ENCODE peak calls at places on chromosomes 12 and 14, in six cellular contexts. F is PC-3; Y is stomach; C is WERI-Rb-1; A is CD4-positive, alpha-beta T cell; J is RWPE1. L is an unnamed sample.

GRCh38 chr12:5171701-5172100 is 128.0 kb downstream of the KCNA5 start:
- DNase-seq in Y (no peak), F (peak), C (peak), J (no peak), A (no peak), L (peak)

GRCh38 chr12:76158518-76159321 is 74.2 kb upstream of the NAP1L1 start:
- DNase-seq in Y (peak), C (no peak), A (peak), F (peak), J (no peak), L (peak)

GRCh38 chr12:132144115-132145071 is at the start of the genes DDX51 and NOC4L:
- DNase-seq in Y (peak), F (peak), C (peak), A (peak), J (peak), L (peak)

GRCh38 chr12:113082486-113083148 is 26.1 kb downstream of the DTX1 start:
- DNase-seq in A (no peak), Y (no peak), J (no peak), F (no peak), C (no peak), L (no peak)

GRCh38 chr14:63853831-63854293 is 1.1 kb downstream of the SYNE2 start:
- DNase-seq in A (peak), Y (peak), C (peak), F (peak), J (peak), L (peak)

GRCh38 chr14:68864301-68864810 is 71.5 kb upstream of the ZFP36L1 start:
- DNase-seq in C (no peak), Y (no peak), F (no peak), A (no peak), J (no peak), L (no peak)

GRCh38 chr14:52267501-52268190 is at the start of gene PTGDR:
- DNase-seq in A (peak), Y (peak), C (no peak), J (no peak), F (no peak), L (peak)

GRCh38 chr12:99767809-99768208 is 120.3 kb downstream of the GARIN6 start:
- DNase-seq in F (peak), Y (no peak), J (peak), C (no peak), A (no peak), L (peak)

GRCh38 chr14:89085154-89086059 is 261.0 kb downstream of the TTC8 start:
- DNase-seq in J (no peak), F (no peak), C (no peak), Y (no peak), A (no peak), L (no peak)

GRCh38 chr12:27843714-27844245 is 63.7 kb upstream of the MANSC4 start:
- DNase-seq in A (no peak), J (no peak), F (no peak), Y (no peak), C (peak), L (no peak)

GRCh38 chr12:84585996-84586395 is 326.6 kb downstream of the SLC6A15 start:
- DNase-seq in C (no peak), Y (no peak), J (no peak), F (peak), A (no peak), L (no peak)

GRCh38 chr12:25994252-25994651 is 35.8 kb downstream of the RASSF8 start:
- DNase-seq in J (no peak), Y (no peak), A (no peak), C (no peak), F (peak), L (no peak)

GRCh38 chr12:64160021-64160717 is 61.9 kb downstream of the KICS2 start:
- DNase-seq in F (peak), Y (no peak), J (peak), A (no peak), C (no peak), L (no peak)

GRCh38 chr12:55073043-55074022 is 52.9 kb upstream of the OR9K2 start:
- DNase-seq in F (peak), Y (peak), J (peak), C (peak), A (peak), L (peak)

GRCh38 chr12:81726634-81727033 is 32.5 kb downstream of the PPFIA2 start:
- DNase-seq in Y (no peak), A (no peak), C (no peak), J (no peak), F (no peak), L (no peak)

GRCh38 chr12:114750905-114751304 is 66.9 kb upstream of the TBX3 start:
- DNase-seq in J (no peak), C (no peak), F (no peak), A (no peak), Y (no peak), L (no peak)

GRCh38 chr12:107660230-107660629 is 25.4 kb upstream of the PWP1 start:
- DNase-seq in Y (no peak), C (no peak), J (peak), A (no peak), F (peak), L (no peak)

GRCh38 chr14:60757617-60758016 is 23.1 kb downstream of the MNAT1 start:
- DNase-seq in Y (no peak), A (no peak), C (no peak), F (peak), J (peak), L (no peak)

GRCh38 chr14:96394047-96394815 is 2.3 kb downstream of the AK7 start:
- DNase-seq in Y (no peak), A (no peak), J (no peak), F (no peak), C (no peak), L (no peak)

GRCh38 chr14:50964683-50965390 is 20.6 kb upstream of the PYGL start:
- DNase-seq in A (no peak), Y (peak), F (peak), J (peak), C (no peak), L (no peak)
- H3K27ac ChIP-seq in A (no peak), Y (peak), F (peak), J (no peak), C (no peak), L (no peak)

GRCh38 chr12:121797937-121798801 is 4.7 kb upstream of the RHOF start:
- DNase-seq in Y (peak), C (peak), F (peak), A (no peak), J (no peak), L (peak)
- H3K27ac ChIP-seq in Y (peak), C (peak), F (peak), A (peak), J (peak), L (peak)

DNA sequence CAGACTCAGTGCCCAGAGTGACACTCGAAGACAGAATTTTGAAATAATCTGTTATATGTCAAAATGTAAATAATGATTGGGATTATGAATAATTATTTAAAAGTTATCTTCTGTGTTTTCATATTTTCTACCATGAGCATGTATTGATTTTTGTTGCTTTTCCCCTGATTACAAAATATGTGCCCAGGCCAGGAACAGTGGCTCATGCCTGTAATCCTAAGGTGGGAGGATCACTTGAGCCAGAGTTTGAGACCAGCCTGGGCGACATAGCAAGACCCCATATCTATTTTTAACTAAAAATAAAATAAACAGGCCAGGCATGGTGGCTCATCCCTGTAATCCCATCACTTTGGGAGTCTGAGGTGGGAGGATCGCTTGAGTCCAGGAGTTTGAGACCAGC is 13.5 kb downstream of the PSMA6 start:
- DNase-seq in A (no peak), J (no peak), C (no peak), F (no peak), Y (no peak), L (no peak)
- H3K27ac ChIP-seq in A (no peak), J (peak), C (no peak), F (no peak), Y (no peak), L (no peak)

GRCh38 chr14:87133073-87133815 is 859.7 kb downstream of the GALC start:
- DNase-seq in J (peak), Y (no peak), C (no peak), A (no peak), F (peak), L (no peak)
- H3K27ac ChIP-seq in J (peak), Y (no peak), C (no peak), A (no peak), F (no peak), L (no peak)

GRCh38 chr14:59484611-59485174 is 376 bp downstream of the JKAMP start:
- DNase-seq in C (no peak), A (no peak), J (no peak), F (peak), Y (no peak), L (no peak)
- H3K27ac ChIP-seq in C (peak), A (peak), J (peak), F (peak), Y (peak), L (peak)

GRCh38 chr12:118560733-118561132 is 184.4 kb downstream of the SUDS3 start:
- DNase-seq in Y (no peak), C (no peak), A (no peak), J (no peak), F (no peak), L (no peak)
- H3K27ac ChIP-seq in Y (no peak), C (no peak), A (no peak), J (no peak), F (no peak), L (no peak)

GRCh38 chr12:123114305-123115083 is 36.4 kb downstream of the PITPNM2 start:
- DNase-seq in J (no peak), Y (no peak), A (no peak), C (no peak), F (no peak), L (no peak)
- H3K27ac ChIP-seq in J (no peak), Y (peak), A (peak), C (no peak), F (no peak), L (no peak)

DNA sequence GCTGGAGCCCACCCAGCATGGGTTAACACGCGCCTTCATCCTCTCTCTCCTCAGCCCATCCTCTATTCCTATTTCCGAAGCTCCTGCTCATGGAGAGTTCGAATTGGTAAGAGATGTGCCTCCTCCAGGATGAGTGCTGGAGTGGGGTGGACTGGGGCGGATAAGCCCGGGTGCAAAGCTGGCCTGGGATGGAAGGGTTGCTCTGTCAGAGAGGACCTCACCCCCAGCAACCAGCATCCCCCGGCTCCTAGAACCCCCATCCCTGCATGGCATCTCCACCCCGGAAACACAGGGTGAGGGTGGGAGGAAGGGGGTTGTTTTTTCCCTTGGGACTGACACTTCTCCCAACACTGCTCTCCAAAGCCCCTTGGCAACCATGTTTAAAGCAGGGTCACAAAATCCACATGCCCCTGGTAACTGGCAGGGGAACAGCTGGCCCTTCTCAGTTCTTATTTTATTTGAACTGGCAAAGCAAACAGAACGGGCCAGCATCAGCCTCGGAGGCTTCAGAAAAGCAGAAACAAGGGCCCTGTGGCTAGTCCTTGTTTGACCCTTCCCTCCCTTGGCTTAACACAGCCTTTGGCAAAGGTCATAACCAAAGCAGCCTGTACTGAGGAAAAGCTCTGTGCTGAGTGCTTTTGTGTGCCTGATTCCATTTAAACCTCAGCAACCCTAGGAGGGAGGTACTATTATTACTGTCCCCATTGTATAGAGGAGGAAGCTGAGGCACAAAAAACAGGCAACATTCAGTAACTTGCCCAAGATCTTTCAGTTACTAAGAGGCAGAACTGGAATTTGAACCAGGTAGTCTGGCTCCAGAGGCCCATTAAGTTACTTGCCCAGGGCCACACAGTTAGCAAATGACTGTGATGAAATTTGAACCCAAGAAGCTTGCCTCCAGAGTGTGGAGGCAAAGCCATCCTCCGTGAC is 4.2 kb downstream of the GSTZ1 start:
- DNase-seq in A (no peak), C (no peak), F (no peak), Y (no peak), J (no peak), L (no peak)
- H3K27ac ChIP-seq in A (no peak), C (no peak), F (no peak), Y (no peak), J (no peak), L (no peak)

DNA sequence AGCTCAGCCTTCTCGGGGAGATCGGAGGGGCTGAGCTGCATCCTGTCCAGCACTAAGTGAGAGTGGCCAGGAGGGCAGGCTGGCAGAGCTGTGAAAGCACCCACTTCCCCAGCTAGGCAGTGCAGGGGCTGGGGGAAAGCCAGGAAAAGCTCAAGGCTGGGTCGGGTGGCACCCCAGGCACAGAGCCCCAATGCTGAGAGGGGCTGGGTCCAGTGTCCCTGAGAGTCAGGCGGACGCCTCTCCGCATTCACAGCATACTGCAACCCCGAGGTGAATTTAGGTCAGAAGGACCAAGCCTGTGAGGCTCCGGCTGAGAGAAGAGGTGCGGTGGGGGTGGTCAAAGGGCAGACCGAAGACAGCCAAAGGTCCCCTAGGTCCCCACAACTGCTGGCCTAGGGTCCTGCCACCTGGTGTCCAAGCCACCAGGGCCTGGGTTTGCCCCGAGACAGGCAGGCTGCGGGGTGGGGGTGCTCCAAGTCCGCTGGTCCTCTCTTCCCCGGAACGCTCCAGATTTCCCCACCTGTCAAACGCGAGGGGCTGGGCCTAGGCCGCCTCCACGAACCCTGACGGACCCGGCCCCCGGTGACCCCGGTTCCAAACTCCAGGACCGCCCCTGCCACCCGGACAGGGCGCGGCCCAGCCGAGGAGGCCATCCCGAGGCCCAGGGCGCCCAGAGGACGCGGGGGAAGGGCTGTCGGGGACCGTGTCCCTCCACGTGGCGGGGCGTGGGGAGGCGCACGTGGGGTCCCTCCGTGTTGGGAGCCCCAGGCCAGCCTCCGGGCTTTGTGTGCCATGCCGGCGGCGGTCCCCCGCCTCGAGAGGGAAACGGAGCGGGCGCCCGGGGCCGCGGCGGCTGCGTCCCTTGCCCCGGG is 527 bp downstream of the CAMKK2 start:
- DNase-seq in Y (no peak), J (peak), C (peak), A (no peak), F (peak), L (peak)
- H3K27ac ChIP-seq in Y (peak), J (peak), C (peak), A (no peak), F (peak), L (no peak)